ENCODE peak calls at places on chromosomes 1 and 21, in nine cellular contexts. One of them, this sample, is unnamed.

GRCh38 chr1:57421366-57421765 is 2.5 kb downstream of the DAB1 start:
- DNase-seq in NB4: no peak
- DNase-seq in kidney: no peak
- DNase-seq in AG04450: no peak
- DNase-seq in NT2/D1: no peak
- DNase-seq in BJ: no peak
- DNase-seq in skeletal muscle cell: no peak
- DNase-seq in foreskin fibroblast: no peak
- DNase-seq in adipocyte: no peak
- DNase-seq in this sample: no peak

GRCh38 chr1:1374861-1375662 is at the start of gene AURKAIP1:
- DNase-seq in adipocyte: peak
- DNase-seq in AG04450: peak
- DNase-seq in skeletal muscle cell: peak
- DNase-seq in NT2/D1: peak
- DNase-seq in BJ: peak
- DNase-seq in NB4: peak
- DNase-seq in foreskin fibroblast: peak
- DNase-seq in kidney: peak
- DNase-seq in this sample: peak

GRCh38 chr1:34906756-34907155 is 22.7 kb downstream of the DLGAP3 start:
- DNase-seq in kidney: no peak
- DNase-seq in BJ: no peak
- DNase-seq in adipocyte: no peak
- DNase-seq in AG04450: no peak
- DNase-seq in foreskin fibroblast: no peak
- DNase-seq in NT2/D1: no peak
- DNase-seq in skeletal muscle cell: no peak
- DNase-seq in NB4: no peak
- DNase-seq in this sample: no peak

GRCh38 chr1:119293777-119294176 is 74.8 kb upstream of the HAO2 start:
- DNase-seq in AG04450: no peak
- DNase-seq in foreskin fibroblast: no peak
- DNase-seq in adipocyte: no peak
- DNase-seq in skeletal muscle cell: no peak
- DNase-seq in kidney: no peak
- DNase-seq in NB4: no peak
- DNase-seq in NT2/D1: no peak
- DNase-seq in BJ: no peak
- DNase-seq in this sample: no peak

GRCh38 chr1:46183926-46184557 is 7.8 kb upstream of the P3R3URF start:
- DNase-seq in NB4: no peak
- DNase-seq in skeletal muscle cell: no peak
- DNase-seq in AG04450: no peak
- DNase-seq in NT2/D1: no peak
- DNase-seq in BJ: no peak
- DNase-seq in foreskin fibroblast: peak
- DNase-seq in adipocyte: no peak
- DNase-seq in kidney: no peak
- DNase-seq in this sample: no peak

GRCh38 chr1:204471687-204472086 is 22.9 kb downstream of the PIK3C2B start:
- DNase-seq in kidney: no peak
- DNase-seq in BJ: no peak
- DNase-seq in skeletal muscle cell: no peak
- DNase-seq in NT2/D1: no peak
- DNase-seq in NB4: no peak
- DNase-seq in AG04450: no peak
- DNase-seq in foreskin fibroblast: no peak
- DNase-seq in adipocyte: no peak
- DNase-seq in this sample: no peak

GRCh38 chr1:11285883-11286734 is 13.1 kb downstream of the UBIAD1 start:
- DNase-seq in kidney: no peak
- DNase-seq in skeletal muscle cell: no peak
- DNase-seq in NB4: no peak
- DNase-seq in BJ: no peak
- DNase-seq in foreskin fibroblast: no peak
- DNase-seq in AG04450: no peak
- DNase-seq in adipocyte: peak
- DNase-seq in NT2/D1: no peak
- DNase-seq in this sample: no peak

GRCh38 chr1:38789498-38790169 is 69.9 kb downstream of the RRAGC start:
- DNase-seq in kidney: no peak
- DNase-seq in NB4: no peak
- DNase-seq in foreskin fibroblast: no peak
- DNase-seq in NT2/D1: no peak
- DNase-seq in AG04450: no peak
- DNase-seq in BJ: no peak
- DNase-seq in skeletal muscle cell: no peak
- DNase-seq in adipocyte: no peak
- DNase-seq in this sample: no peak

GRCh38 chr1:19087737-19088594 is 122.1 kb downstream of the UBR4 start:
- DNase-seq in foreskin fibroblast: no peak
- DNase-seq in NT2/D1: no peak
- DNase-seq in adipocyte: no peak
- DNase-seq in skeletal muscle cell: no peak
- DNase-seq in AG04450: no peak
- DNase-seq in BJ: no peak
- DNase-seq in NB4: no peak
- DNase-seq in kidney: no peak
- DNase-seq in this sample: no peak

GRCh38 chr1:186202174-186202843 is 172.7 kb downstream of the TPR start:
- DNase-seq in NT2/D1: no peak
- DNase-seq in adipocyte: no peak
- DNase-seq in kidney: no peak
- DNase-seq in BJ: no peak
- DNase-seq in AG04450: no peak
- DNase-seq in skeletal muscle cell: peak
- DNase-seq in foreskin fibroblast: no peak
- DNase-seq in NB4: no peak
- DNase-seq in this sample: no peak

GRCh38 chr1:40901886-40902633 is 39.9 kb upstream of the CITED4 start:
- DNase-seq in AG04450: no peak
- DNase-seq in adipocyte: peak
- DNase-seq in skeletal muscle cell: peak
- DNase-seq in NB4: peak
- DNase-seq in BJ: no peak
- DNase-seq in foreskin fibroblast: peak
- DNase-seq in NT2/D1: no peak
- DNase-seq in kidney: peak
- DNase-seq in this sample: peak

GRCh38 chr1:206742702-206743383 is 27.7 kb upstream of the IL19 start:
- DNase-seq in BJ: no peak
- DNase-seq in foreskin fibroblast: no peak
- DNase-seq in NB4: no peak
- DNase-seq in NT2/D1: no peak
- DNase-seq in kidney: no peak
- DNase-seq in skeletal muscle cell: no peak
- DNase-seq in AG04450: no peak
- DNase-seq in adipocyte: no peak
- DNase-seq in this sample: no peak

GRCh38 chr21:42939581-42940413 is 14.4 kb upstream of the ERVH48-1 start:
- DNase-seq in kidney: no peak
- DNase-seq in skeletal muscle cell: peak
- DNase-seq in BJ: peak
- DNase-seq in NT2/D1: no peak
- DNase-seq in NB4: peak
- DNase-seq in adipocyte: peak
- DNase-seq in foreskin fibroblast: peak
- DNase-seq in AG04450: peak
- DNase-seq in this sample: peak

GRCh38 chr1:94324168-94324544 is 86.8 kb upstream of the ARHGAP29 start:
- DNase-seq in BJ: no peak
- DNase-seq in kidney: no peak
- DNase-seq in foreskin fibroblast: peak
- DNase-seq in NT2/D1: no peak
- DNase-seq in NB4: no peak
- DNase-seq in AG04450: no peak
- DNase-seq in skeletal muscle cell: no peak
- DNase-seq in adipocyte: peak
- DNase-seq in this sample: no peak

GRCh38 chr1:1302951-1303509 is 4.7 kb downstream of the ACAP3 start:
- DNase-seq in foreskin fibroblast: no peak
- DNase-seq in NT2/D1: no peak
- DNase-seq in AG04450: no peak
- DNase-seq in skeletal muscle cell: no peak
- DNase-seq in kidney: no peak
- DNase-seq in BJ: no peak
- DNase-seq in NB4: no peak
- DNase-seq in adipocyte: no peak
- DNase-seq in this sample: no peak

GRCh38 chr1:247506831-247507230 is 29.4 kb downstream of the OR2C3 start:
- DNase-seq in skeletal muscle cell: no peak
- DNase-seq in NT2/D1: no peak
- DNase-seq in BJ: no peak
- DNase-seq in adipocyte: no peak
- DNase-seq in foreskin fibroblast: no peak
- DNase-seq in kidney: no peak
- DNase-seq in NB4: no peak
- DNase-seq in AG04450: no peak
- DNase-seq in this sample: no peak

GRCh38 chr1:74570797-74571492 is 58.5 kb upstream of the LRRC53 start:
- DNase-seq in foreskin fibroblast: no peak
- DNase-seq in kidney: no peak
- DNase-seq in AG04450: no peak
- DNase-seq in BJ: no peak
- DNase-seq in skeletal muscle cell: no peak
- DNase-seq in adipocyte: no peak
- DNase-seq in NB4: no peak
- DNase-seq in NT2/D1: no peak
- DNase-seq in this sample: no peak
- H3K4me3 ChIP-seq in foreskin fibroblast: no peak
- H3K4me3 ChIP-seq in kidney: no peak
- H3K4me3 ChIP-seq in AG04450: no peak
- H3K4me3 ChIP-seq in BJ: no peak
- H3K4me3 ChIP-seq in skeletal muscle cell: no peak
- H3K4me3 ChIP-seq in adipocyte: no peak
- H3K4me3 ChIP-seq in NB4: no peak
- H3K4me3 ChIP-seq in NT2/D1: no peak
- H3K4me3 ChIP-seq in this sample: no peak

GRCh38 chr1:9376430-9376829 is 83.7 kb downstream of the SPSB1 start:
- DNase-seq in adipocyte: no peak
- DNase-seq in NB4: no peak
- DNase-seq in NT2/D1: no peak
- DNase-seq in skeletal muscle cell: no peak
- DNase-seq in foreskin fibroblast: no peak
- DNase-seq in AG04450: no peak
- DNase-seq in kidney: no peak
- DNase-seq in BJ: no peak
- DNase-seq in this sample: no peak
- H3K4me3 ChIP-seq in adipocyte: peak
- H3K4me3 ChIP-seq in NB4: no peak
- H3K4me3 ChIP-seq in NT2/D1: no peak
- H3K4me3 ChIP-seq in skeletal muscle cell: no peak
- H3K4me3 ChIP-seq in foreskin fibroblast: no peak
- H3K4me3 ChIP-seq in AG04450: no peak
- H3K4me3 ChIP-seq in kidney: no peak
- H3K4me3 ChIP-seq in BJ: no peak
- H3K4me3 ChIP-seq in this sample: no peak

GRCh38 chr1:158328424-158328823 is 2.9 kb downstream of the CD1B start:
- DNase-seq in BJ: no peak
- DNase-seq in skeletal muscle cell: no peak
- DNase-seq in NT2/D1: no peak
- DNase-seq in foreskin fibroblast: no peak
- DNase-seq in AG04450: no peak
- DNase-seq in adipocyte: no peak
- DNase-seq in kidney: no peak
- DNase-seq in NB4: no peak
- DNase-seq in this sample: no peak

GRCh38 chr1:158331431-158331830 is at the start of gene CD1B:
- DNase-seq in BJ: no peak
- DNase-seq in AG04450: no peak
- DNase-seq in NT2/D1: no peak
- DNase-seq in adipocyte: no peak
- DNase-seq in kidney: no peak
- DNase-seq in skeletal muscle cell: no peak
- DNase-seq in foreskin fibroblast: no peak
- DNase-seq in NB4: no peak
- DNase-seq in this sample: no peak

GRCh38 chr1:158330390-158330789 is 941 bp downstream of the CD1B start:
- DNase-seq in kidney: no peak
- DNase-seq in AG04450: no peak
- DNase-seq in NT2/D1: no peak
- DNase-seq in BJ: no peak
- DNase-seq in adipocyte: no peak
- DNase-seq in skeletal muscle cell: no peak
- DNase-seq in NB4: no peak
- DNase-seq in foreskin fibroblast: no peak
- DNase-seq in this sample: no peak

GRCh38 chr1:158329807-158330206 is 1.5 kb downstream of the CD1B start:
- DNase-seq in NB4: peak
- DNase-seq in foreskin fibroblast: no peak
- DNase-seq in adipocyte: no peak
- DNase-seq in NT2/D1: no peak
- DNase-seq in AG04450: no peak
- DNase-seq in BJ: no peak
- DNase-seq in skeletal muscle cell: no peak
- DNase-seq in kidney: no peak
- DNase-seq in this sample: no peak

DNA sequence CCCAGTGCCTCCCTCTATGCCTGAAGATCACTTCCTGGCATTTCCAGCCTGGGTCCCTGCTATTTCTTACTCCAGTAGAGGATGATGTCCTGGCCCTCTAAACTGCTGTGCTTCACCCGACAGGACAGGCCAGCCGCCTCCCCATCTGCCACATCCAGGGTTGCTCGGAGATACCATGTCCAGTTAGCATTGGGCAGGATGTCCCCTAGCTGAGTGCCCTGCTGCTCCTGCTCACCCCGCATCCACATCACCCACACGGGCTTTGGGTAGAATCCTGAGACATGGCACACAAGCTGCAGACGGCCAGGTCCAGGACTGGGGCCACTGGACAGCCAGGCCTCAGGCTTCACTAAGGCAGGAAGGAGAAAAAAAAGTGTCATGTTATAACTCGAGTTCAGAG is 2.0 kb downstream of the CD1B start:
- DNase-seq in NT2/D1: no peak
- DNase-seq in foreskin fibroblast: no peak
- DNase-seq in BJ: no peak
- DNase-seq in skeletal muscle cell: no peak
- DNase-seq in AG04450: no peak
- DNase-seq in adipocyte: no peak
- DNase-seq in kidney: no peak
- DNase-seq in NB4: no peak
- DNase-seq in this sample: no peak
- H3K4me3 ChIP-seq in NT2/D1: no peak
- H3K4me3 ChIP-seq in foreskin fibroblast: no peak
- H3K4me3 ChIP-seq in BJ: no peak
- H3K4me3 ChIP-seq in skeletal muscle cell: no peak
- H3K4me3 ChIP-seq in AG04450: no peak
- H3K4me3 ChIP-seq in adipocyte: no peak
- H3K4me3 ChIP-seq in kidney: no peak
- H3K4me3 ChIP-seq in NB4: no peak
- H3K4me3 ChIP-seq in this sample: no peak

DNA sequence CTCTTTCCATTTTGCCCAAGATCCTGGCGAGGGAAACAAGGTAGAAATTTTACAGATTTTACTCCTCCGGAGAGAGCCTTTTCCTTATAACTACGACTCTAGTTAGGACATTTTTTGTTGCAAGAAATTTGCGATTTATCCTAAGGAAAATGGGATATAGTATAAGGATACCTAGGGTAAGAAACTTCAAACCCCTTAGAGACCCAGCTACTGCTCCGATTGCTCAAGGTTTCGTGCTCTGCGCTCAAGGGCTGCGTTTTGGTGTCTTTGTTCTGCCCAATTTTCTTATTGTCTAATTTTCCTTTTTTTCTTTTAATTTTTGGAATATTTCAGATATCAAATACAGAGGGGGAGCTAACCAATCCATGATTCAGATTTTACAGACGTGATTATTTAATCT is 1.5 kb downstream of the TTC3 start:
- DNase-seq in foreskin fibroblast: no peak
- DNase-seq in kidney: no peak
- DNase-seq in NB4: peak
- DNase-seq in adipocyte: peak
- DNase-seq in NT2/D1: no peak
- DNase-seq in BJ: no peak
- DNase-seq in AG04450: no peak
- DNase-seq in skeletal muscle cell: no peak
- DNase-seq in this sample: no peak
- H3K4me3 ChIP-seq in foreskin fibroblast: peak
- H3K4me3 ChIP-seq in kidney: peak
- H3K4me3 ChIP-seq in NB4: peak
- H3K4me3 ChIP-seq in adipocyte: peak
- H3K4me3 ChIP-seq in NT2/D1: peak
- H3K4me3 ChIP-seq in BJ: peak
- H3K4me3 ChIP-seq in AG04450: peak
- H3K4me3 ChIP-seq in skeletal muscle cell: peak
- H3K4me3 ChIP-seq in this sample: peak